ENCODE peak calls at places on chromosomes 7 and 10, in four cellular contexts. One of them, this sample, is unnamed.

GRCh38 chr7:134701272-134701671 is 54.6 kb downstream of the BPGM start:
- DNase-seq in fibroblast of lung: no peak
- DNase-seq in uterus: no peak
- DNase-seq in Panc1: no peak
- DNase-seq in this sample: no peak

GRCh38 chr7:150568714-150569113 is 1.5 kb downstream of the GIMAP4 start:
- DNase-seq in Panc1: no peak
- DNase-seq in fibroblast of lung: no peak
- DNase-seq in uterus: no peak
- DNase-seq in this sample: no peak

GRCh38 chr7:127874951-127875608 is 156.2 kb downstream of the LRRC4 start:
- DNase-seq in Panc1: no peak
- DNase-seq in uterus: no peak
- DNase-seq in fibroblast of lung: peak
- DNase-seq in this sample: no peak

GRCh38 chr10:45452743-45453452 is 78.9 kb downstream of the ALOX5 start:
- DNase-seq in fibroblast of lung: no peak
- DNase-seq in uterus: no peak
- DNase-seq in Panc1: no peak
- DNase-seq in this sample: no peak

GRCh38 chr7:137458399-137458798 is 114.9 kb upstream of the PTN start:
- DNase-seq in uterus: no peak
- DNase-seq in fibroblast of lung: no peak
- DNase-seq in Panc1: no peak
- DNase-seq in this sample: no peak

GRCh38 chr7:125605241-125605640 is 675.6 kb upstream of the POT1 start:
- DNase-seq in fibroblast of lung: peak
- DNase-seq in uterus: no peak
- DNase-seq in Panc1: no peak
- DNase-seq in this sample: no peak

GRCh38 chr7:140653319-140654108 is 12.9 kb upstream of the DENND2A start:
- DNase-seq in fibroblast of lung: peak
- DNase-seq in Panc1: peak
- DNase-seq in uterus: peak
- DNase-seq in this sample: peak

GRCh38 chr10:85596389-85596788 is 770.2 kb downstream of the GRID1 start:
- DNase-seq in uterus: no peak
- DNase-seq in fibroblast of lung: no peak
- DNase-seq in Panc1: no peak
- DNase-seq in this sample: no peak

GRCh38 chr7:145909956-145910611 is 206.5 kb upstream of the CNTNAP2 start:
- DNase-seq in Panc1: no peak
- DNase-seq in fibroblast of lung: no peak
- DNase-seq in uterus: no peak
- DNase-seq in this sample: no peak

GRCh38 chr7:100189061-100189460 is 11.3 kb downstream of the STAG3 start:
- DNase-seq in uterus: no peak
- DNase-seq in fibroblast of lung: no peak
- DNase-seq in Panc1: no peak
- DNase-seq in this sample: no peak

GRCh38 chr7:50610521-50611277 is 45.5 kb upstream of the DDC start:
- DNase-seq in Panc1: peak
- DNase-seq in fibroblast of lung: peak
- DNase-seq in uterus: no peak
- DNase-seq in this sample: peak

GRCh38 chr7:47248797-47249196 is 333.1 kb downstream of the TNS3 start:
- DNase-seq in uterus: no peak
- DNase-seq in fibroblast of lung: no peak
- DNase-seq in Panc1: no peak
- DNase-seq in this sample: no peak

GRCh38 chr7:149880871-149881301 is 7.1 kb downstream of the ATP6V0E2 start:
- DNase-seq in Panc1: no peak
- DNase-seq in fibroblast of lung: no peak
- DNase-seq in uterus: peak
- DNase-seq in this sample: no peak

GRCh38 chr10:48612241-48612943 is 7.5 kb upstream of the ARHGAP22 start:
- DNase-seq in uterus: no peak
- DNase-seq in Panc1: no peak
- DNase-seq in fibroblast of lung: peak
- DNase-seq in this sample: no peak

GRCh38 chr10:132685121-132685891 is 100.6 kb downstream of the NKX6-2 start:
- DNase-seq in fibroblast of lung: peak
- DNase-seq in Panc1: peak
- DNase-seq in uterus: no peak
- DNase-seq in this sample: no peak

GRCh38 chr7:82677064-82677463 is 233.5 kb upstream of the CACNA2D1 start:
- DNase-seq in fibroblast of lung: no peak
- DNase-seq in Panc1: no peak
- DNase-seq in uterus: no peak
- DNase-seq in this sample: no peak

GRCh38 chr7:101243786-101244384 is 996 bp downstream of the FIS1 start:
- DNase-seq in uterus: no peak
- DNase-seq in fibroblast of lung: peak
- DNase-seq in Panc1: no peak
- DNase-seq in this sample: no peak
- TF ChIP-seq CTCF in uterus: peak
- TF ChIP-seq CTCF in fibroblast of lung: no peak
- TF ChIP-seq CTCF in Panc1: peak
- TF ChIP-seq CTCF in this sample: no peak

GRCh38 chr10:100829103-100829870 is 83.5 kb upstream of the SLF2 start:
- DNase-seq in Panc1: no peak
- DNase-seq in fibroblast of lung: no peak
- DNase-seq in uterus: no peak
- DNase-seq in this sample: no peak
- H3K4me3 ChIP-seq in Panc1: no peak
- H3K4me3 ChIP-seq in fibroblast of lung: no peak
- H3K4me3 ChIP-seq in uterus: peak
- H3K4me3 ChIP-seq in this sample: no peak

GRCh38 chr10:3224241-3224640 is 51.7 kb upstream of the PITRM1 start:
- DNase-seq in uterus: no peak
- DNase-seq in Panc1: no peak
- DNase-seq in fibroblast of lung: no peak
- DNase-seq in this sample: no peak

GRCh38 chr10:3220853-3221252 is 48.3 kb upstream of the PITRM1 start:
- DNase-seq in uterus: no peak
- DNase-seq in fibroblast of lung: peak
- DNase-seq in Panc1: no peak
- DNase-seq in this sample: no peak

GRCh38 chr10:3217853-3218252 is 45.3 kb upstream of the PITRM1 start:
- DNase-seq in uterus: no peak
- DNase-seq in Panc1: no peak
- DNase-seq in fibroblast of lung: no peak
- DNase-seq in this sample: no peak

GRCh38 chr10:3225589-3225988 is 53.0 kb upstream of the PITRM1 start:
- DNase-seq in fibroblast of lung: peak
- DNase-seq in uterus: no peak
- DNase-seq in Panc1: no peak
- DNase-seq in this sample: no peak

GRCh38 chr10:3222068-3222467 is 49.5 kb upstream of the PITRM1 start:
- DNase-seq in fibroblast of lung: peak
- DNase-seq in uterus: no peak
- DNase-seq in Panc1: no peak
- DNase-seq in this sample: no peak
- TF ChIP-seq CTCF in fibroblast of lung: peak
- TF ChIP-seq CTCF in uterus: no peak
- TF ChIP-seq CTCF in Panc1: peak
- TF ChIP-seq CTCF in this sample: peak

GRCh38 chr10:69632516-69633199 is 2.6 kb downstream of the FAM241B start:
- DNase-seq in Panc1: no peak
- DNase-seq in uterus: no peak
- DNase-seq in fibroblast of lung: peak
- DNase-seq in this sample: no peak

GRCh38 chr10:69629897-69630650 is at the start of gene FAM241B:
- DNase-seq in fibroblast of lung: peak
- DNase-seq in uterus: peak
- DNase-seq in Panc1: no peak
- DNase-seq in this sample: no peak

GRCh38 chr10:69631566-69631965 is 1.5 kb downstream of the FAM241B start:
- DNase-seq in Panc1: no peak
- DNase-seq in uterus: no peak
- DNase-seq in fibroblast of lung: no peak
- DNase-seq in this sample: no peak

GRCh38 chr10:69629519-69629896 is 539 bp upstream of the FAM241B start:
- DNase-seq in Panc1: no peak
- DNase-seq in fibroblast of lung: no peak
- DNase-seq in uterus: no peak
- DNase-seq in this sample: no peak

GRCh38 chr10:69630651-69631400 is 779 bp downstream of the FAM241B start:
- DNase-seq in fibroblast of lung: no peak
- DNase-seq in Panc1: no peak
- DNase-seq in uterus: no peak
- DNase-seq in this sample: no peak
- H3K4me3 ChIP-seq in fibroblast of lung: no peak
- H3K4me3 ChIP-seq in Panc1: peak
- H3K4me3 ChIP-seq in uterus: peak
- H3K4me3 ChIP-seq in this sample: peak

GRCh38 chr10:56823849-56824248 is 462.8 kb upstream of the ZWINT start:
- DNase-seq in fibroblast of lung: no peak
- DNase-seq in Panc1: peak
- DNase-seq in uterus: no peak
- DNase-seq in this sample: no peak
- TF ChIP-seq CTCF in fibroblast of lung: no peak
- TF ChIP-seq CTCF in Panc1: peak
- TF ChIP-seq CTCF in uterus: no peak
- TF ChIP-seq CTCF in this sample: peak

GRCh38 chr10:49613160-49613881 is 516 bp upstream of the CHAT start:
- DNase-seq in uterus: no peak
- DNase-seq in fibroblast of lung: no peak
- DNase-seq in Panc1: no peak
- DNase-seq in this sample: no peak

GRCh38 chr10:49611166-49611814 is 1.2 kb downstream of the SLC18A3 start:
- DNase-seq in uterus: no peak
- DNase-seq in Panc1: no peak
- DNase-seq in fibroblast of lung: no peak
- DNase-seq in this sample: no peak

GRCh38 chr10:49611815-49612512 is 1.9 kb downstream of the SLC18A3 start:
- DNase-seq in uterus: no peak
- DNase-seq in fibroblast of lung: no peak
- DNase-seq in Panc1: no peak
- DNase-seq in this sample: no peak

GRCh38 chr10:49613882-49614241 is at the start of gene CHAT:
- DNase-seq in uterus: no peak
- DNase-seq in fibroblast of lung: no peak
- DNase-seq in Panc1: no peak
- DNase-seq in this sample: no peak

GRCh38 chr10:49612513-49613159 is 1.2 kb upstream of the CHAT start:
- DNase-seq in uterus: no peak
- DNase-seq in fibroblast of lung: no peak
- DNase-seq in Panc1: no peak
- DNase-seq in this sample: no peak
- H3K4me3 ChIP-seq in uterus: no peak
- H3K4me3 ChIP-seq in fibroblast of lung: no peak
- H3K4me3 ChIP-seq in Panc1: no peak
- H3K4me3 ChIP-seq in this sample: no peak

This sample was measured in HFF-Myc.